ENCODE peak calls at places on chromosomes 1 and 21, in seven cellular contexts. One of them, this sample, is unnamed.

GRCh38 chr1:162178432-162178831 is 108.9 kb downstream of the NOS1AP start:
- DNase-seq in CD4-positive, alpha-beta T cell: no peak
- DNase-seq in astrocyte: no peak
- DNase-seq in transverse colon: no peak
- DNase-seq in tibial artery: no peak
- DNase-seq in esophagus squamous epithelium: no peak
- DNase-seq in colonic mucosa: no peak
- DNase-seq in this sample: no peak

GRCh38 chr1:235075955-235076308 is 52.7 kb downstream of the TOMM20 start:
- DNase-seq in CD4-positive, alpha-beta T cell: no peak
- DNase-seq in astrocyte: no peak
- DNase-seq in transverse colon: no peak
- DNase-seq in tibial artery: no peak
- DNase-seq in esophagus squamous epithelium: no peak
- DNase-seq in colonic mucosa: no peak
- DNase-seq in this sample: no peak

GRCh38 chr1:174890024-174890423 is 109.7 kb upstream of the CACYBP start:
- DNase-seq in CD4-positive, alpha-beta T cell: no peak
- DNase-seq in astrocyte: no peak
- DNase-seq in transverse colon: no peak
- DNase-seq in tibial artery: no peak
- DNase-seq in esophagus squamous epithelium: no peak
- DNase-seq in colonic mucosa: no peak
- DNase-seq in this sample: no peak

GRCh38 chr1:88890790-88891317 is 513 bp downstream of the GTF2B start:
- DNase-seq in CD4-positive, alpha-beta T cell: no peak
- DNase-seq in astrocyte: peak; percentile 39
- DNase-seq in transverse colon: peak; percentile 28
- DNase-seq in tibial artery: no peak
- DNase-seq in esophagus squamous epithelium: no peak
- DNase-seq in colonic mucosa: peak; percentile 38
- DNase-seq in this sample: no peak

GRCh38 chr1:7303554-7304347 is 467.3 kb upstream of the VAMP3 start:
- DNase-seq in CD4-positive, alpha-beta T cell: no peak
- DNase-seq in astrocyte: no peak
- DNase-seq in transverse colon: no peak
- DNase-seq in tibial artery: no peak
- DNase-seq in esophagus squamous epithelium: no peak
- DNase-seq in colonic mucosa: peak; percentile 3
- DNase-seq in this sample: no peak

GRCh38 chr1:5898266-5898665 is 94.0 kb downstream of the NPHP4 start:
- DNase-seq in CD4-positive, alpha-beta T cell: no peak
- DNase-seq in astrocyte: no peak
- DNase-seq in transverse colon: no peak
- DNase-seq in tibial artery: no peak
- DNase-seq in esophagus squamous epithelium: no peak
- DNase-seq in colonic mucosa: no peak
- DNase-seq in this sample: no peak

GRCh38 chr1:86972262-86972661 is 57.8 kb downstream of the HS2ST1 start:
- DNase-seq in CD4-positive, alpha-beta T cell: no peak
- DNase-seq in astrocyte: no peak
- DNase-seq in transverse colon: no peak
- DNase-seq in tibial artery: no peak
- DNase-seq in esophagus squamous epithelium: no peak
- DNase-seq in colonic mucosa: no peak
- DNase-seq in this sample: no peak

GRCh38 chr1:156155760-156156495 is 2.5 kb downstream of the SEMA4A start:
- DNase-seq in CD4-positive, alpha-beta T cell: no peak
- DNase-seq in astrocyte: no peak
- DNase-seq in transverse colon: no peak
- DNase-seq in tibial artery: no peak
- DNase-seq in esophagus squamous epithelium: no peak
- DNase-seq in colonic mucosa: no peak
- DNase-seq in this sample: no peak

GRCh38 chr1:9866836-9867235 is 43.1 kb upstream of the CLSTN1 start:
- DNase-seq in CD4-positive, alpha-beta T cell: no peak
- DNase-seq in astrocyte: no peak
- DNase-seq in transverse colon: no peak
- DNase-seq in tibial artery: no peak
- DNase-seq in esophagus squamous epithelium: no peak
- DNase-seq in colonic mucosa: no peak
- DNase-seq in this sample: no peak

GRCh38 chr1:12434174-12434573 is 183.8 kb downstream of the DHRS3 start:
- DNase-seq in CD4-positive, alpha-beta T cell: no peak
- DNase-seq in astrocyte: peak; percentile 95
- DNase-seq in transverse colon: peak; percentile 25
- DNase-seq in tibial artery: no peak
- DNase-seq in esophagus squamous epithelium: no peak
- DNase-seq in colonic mucosa: no peak
- DNase-seq in this sample: no peak

GRCh38 chr1:22249928-22250680 is 107.2 kb upstream of the WNT4 start:
- DNase-seq in CD4-positive, alpha-beta T cell: no peak
- DNase-seq in astrocyte: no peak
- DNase-seq in transverse colon: no peak
- DNase-seq in tibial artery: no peak
- DNase-seq in esophagus squamous epithelium: no peak
- DNase-seq in colonic mucosa: no peak
- DNase-seq in this sample: no peak

GRCh38 chr1:241985787-241986186 is 13.1 kb downstream of the MAP1LC3C start:
- DNase-seq in CD4-positive, alpha-beta T cell: no peak
- DNase-seq in astrocyte: no peak
- DNase-seq in transverse colon: peak; percentile 24
- DNase-seq in tibial artery: no peak
- DNase-seq in esophagus squamous epithelium: no peak
- DNase-seq in colonic mucosa: peak; percentile 26
- DNase-seq in this sample: no peak

GRCh38 chr21:30623362-30623761 is 2.9 kb downstream of the KRTAP20-4 start:
- DNase-seq in CD4-positive, alpha-beta T cell: no peak
- DNase-seq in astrocyte: no peak
- DNase-seq in transverse colon: no peak
- DNase-seq in tibial artery: no peak
- DNase-seq in esophagus squamous epithelium: no peak
- DNase-seq in colonic mucosa: no peak
- DNase-seq in this sample: no peak

GRCh38 chr1:201038537-201038936 is 15.0 kb upstream of the KIF21B start:
- DNase-seq in CD4-positive, alpha-beta T cell: no peak
- DNase-seq in astrocyte: no peak
- DNase-seq in transverse colon: no peak
- DNase-seq in tibial artery: no peak
- DNase-seq in esophagus squamous epithelium: no peak
- DNase-seq in colonic mucosa: no peak
- DNase-seq in this sample: no peak

GRCh38 chr21:43201491-43201890 is 32.7 kb downstream of the CRYAA start:
- DNase-seq in CD4-positive, alpha-beta T cell: no peak
- DNase-seq in astrocyte: no peak
- DNase-seq in transverse colon: no peak
- DNase-seq in tibial artery: no peak
- DNase-seq in esophagus squamous epithelium: no peak
- DNase-seq in colonic mucosa: no peak
- DNase-seq in this sample: no peak

GRCh38 chr1:4060850-4061249 is 160.8 kb upstream of the C1orf174 start:
- DNase-seq in CD4-positive, alpha-beta T cell: no peak
- DNase-seq in astrocyte: no peak
- DNase-seq in transverse colon: no peak
- DNase-seq in tibial artery: peak; percentile 52
- DNase-seq in esophagus squamous epithelium: no peak
- DNase-seq in colonic mucosa: no peak
- DNase-seq in this sample: no peak

GRCh38 chr1:227891223-227891954 is 56.3 kb downstream of the WNT9A start:
- DNase-seq in CD4-positive, alpha-beta T cell: no peak
- DNase-seq in astrocyte: no peak
- DNase-seq in transverse colon: peak; percentile 3
- DNase-seq in tibial artery: peak; percentile 48
- DNase-seq in esophagus squamous epithelium: no peak
- DNase-seq in colonic mucosa: peak; percentile 17
- DNase-seq in this sample: no peak

GRCh38 chr1:209601809-209602657 is 18.5 kb downstream of the CAMK1G start:
- DNase-seq in CD4-positive, alpha-beta T cell: no peak
- DNase-seq in astrocyte: peak; percentile 16
- DNase-seq in transverse colon: peak; percentile 35
- DNase-seq in tibial artery: no peak
- DNase-seq in esophagus squamous epithelium: no peak
- DNase-seq in colonic mucosa: no peak
- DNase-seq in this sample: no peak

GRCh38 chr1:209046935-209047334 is 536.6 kb upstream of the CAMK1G start:
- DNase-seq in CD4-positive, alpha-beta T cell: no peak
- DNase-seq in astrocyte: no peak
- DNase-seq in transverse colon: no peak
- DNase-seq in tibial artery: no peak
- DNase-seq in esophagus squamous epithelium: no peak
- DNase-seq in colonic mucosa: no peak
- DNase-seq in this sample: no peak

GRCh38 chr1:27349784-27350672 is 8.2 kb downstream of the SYTL1 start:
- DNase-seq in CD4-positive, alpha-beta T cell: no peak
- DNase-seq in astrocyte: peak; percentile 66
- DNase-seq in transverse colon: peak; percentile 72
- DNase-seq in tibial artery: no peak
- DNase-seq in esophagus squamous epithelium: no peak
- DNase-seq in colonic mucosa: peak; percentile 74
- DNase-seq in this sample: no peak

GRCh38 chr1:41862411-41863221 is 56.1 kb downstream of the HIVEP3 start:
- DNase-seq in CD4-positive, alpha-beta T cell: no peak
- DNase-seq in astrocyte: peak; percentile 98
- DNase-seq in transverse colon: no peak
- DNase-seq in tibial artery: no peak
- DNase-seq in esophagus squamous epithelium: no peak
- DNase-seq in colonic mucosa: no peak
- DNase-seq in this sample: no peak

GRCh38 chr1:205528887-205529825 is 24.7 kb downstream of the CDK18 start:
- DNase-seq in CD4-positive, alpha-beta T cell: peak; percentile 82
- DNase-seq in astrocyte: no peak
- DNase-seq in transverse colon: peak; percentile 85
- DNase-seq in tibial artery: peak; percentile 82
- DNase-seq in esophagus squamous epithelium: peak; percentile 23
- DNase-seq in colonic mucosa: peak; percentile 91
- DNase-seq in this sample: peak; percentile 81

GRCh38 chr1:24996983-24997893 is 67.2 kb upstream of the RUNX3 start:
- DNase-seq in CD4-positive, alpha-beta T cell: no peak
- DNase-seq in astrocyte: no peak
- DNase-seq in transverse colon: no peak
- DNase-seq in tibial artery: no peak
- DNase-seq in esophagus squamous epithelium: no peak
- DNase-seq in colonic mucosa: no peak
- DNase-seq in this sample: no peak

GRCh38 chr1:74392848-74393247 is 119.6 kb downstream of the LRRC53 start:
- DNase-seq in CD4-positive, alpha-beta T cell: no peak
- DNase-seq in astrocyte: no peak
- DNase-seq in transverse colon: no peak
- DNase-seq in tibial artery: no peak
- DNase-seq in esophagus squamous epithelium: no peak
- DNase-seq in colonic mucosa: no peak
- DNase-seq in this sample: no peak

GRCh38 chr1:115432061-115432460 is 94.0 kb upstream of the NGF start:
- DNase-seq in CD4-positive, alpha-beta T cell: no peak
- DNase-seq in astrocyte: peak; percentile 44
- DNase-seq in transverse colon: no peak
- DNase-seq in tibial artery: no peak
- DNase-seq in esophagus squamous epithelium: no peak
- DNase-seq in colonic mucosa: no peak
- DNase-seq in this sample: no peak

GRCh38 chr1:118989878-118990378 is 1.8 kb upstream of the TBX15 start:
- DNase-seq in CD4-positive, alpha-beta T cell: no peak
- DNase-seq in astrocyte: no peak
- DNase-seq in transverse colon: no peak
- DNase-seq in tibial artery: peak; percentile 79
- DNase-seq in esophagus squamous epithelium: no peak
- DNase-seq in colonic mucosa: no peak
- DNase-seq in this sample: no peak

GRCh38 chr1:118987431-118988185 is 535 bp downstream of the TBX15 start:
- DNase-seq in CD4-positive, alpha-beta T cell: no peak
- DNase-seq in astrocyte: no peak
- DNase-seq in transverse colon: no peak
- DNase-seq in tibial artery: peak; percentile 78
- DNase-seq in esophagus squamous epithelium: no peak
- DNase-seq in colonic mucosa: no peak
- DNase-seq in this sample: no peak

GRCh38 chr1:118988186-118989005 is at the start of gene TBX15:
- DNase-seq in CD4-positive, alpha-beta T cell: no peak
- DNase-seq in astrocyte: no peak
- DNase-seq in transverse colon: no peak
- DNase-seq in tibial artery: peak; percentile 91
- DNase-seq in esophagus squamous epithelium: no peak
- DNase-seq in colonic mucosa: no peak
- DNase-seq in this sample: no peak

GRCh38 chr1:118990513-118991131 is 2.5 kb upstream of the TBX15 start:
- DNase-seq in CD4-positive, alpha-beta T cell: no peak
- DNase-seq in astrocyte: no peak
- DNase-seq in transverse colon: no peak
- DNase-seq in tibial artery: peak; percentile 47
- DNase-seq in esophagus squamous epithelium: no peak
- DNase-seq in colonic mucosa: no peak
- DNase-seq in this sample: no peak

GRCh38 chr1:118989006-118989736 is 1.0 kb upstream of the TBX15 start:
- DNase-seq in CD4-positive, alpha-beta T cell: no peak
- DNase-seq in astrocyte: no peak
- DNase-seq in transverse colon: no peak
- DNase-seq in tibial artery: peak; percentile 77
- DNase-seq in esophagus squamous epithelium: no peak
- DNase-seq in colonic mucosa: no peak
- DNase-seq in this sample: no peak
- H3K9me3 ChIP-seq in CD4-positive, alpha-beta T cell: peaks cover 8% of the 10 kb centered on the region
- H3K9me3 ChIP-seq in astrocyte: peaks cover 4% of the 10 kb centered on the region
- H3K9me3 ChIP-seq in transverse colon: no peaks in the 10 kb centered on the region
- H3K9me3 ChIP-seq in tibial artery: no peaks in the 10 kb centered on the region
- H3K9me3 ChIP-seq in esophagus squamous epithelium: no peaks in the 10 kb centered on the region
- H3K9me3 ChIP-seq in colonic mucosa: no peaks in the 10 kb centered on the region
- H3K9me3 ChIP-seq in this sample: no peaks in the 10 kb centered on the region

GRCh38 chr1:158638905-158639304 is 33.8 kb downstream of the OR10Z1 start:
- DNase-seq in CD4-positive, alpha-beta T cell: no peak
- DNase-seq in astrocyte: no peak
- DNase-seq in transverse colon: no peak
- DNase-seq in tibial artery: no peak
- DNase-seq in esophagus squamous epithelium: no peak
- DNase-seq in colonic mucosa: no peak
- DNase-seq in this sample: no peak
- H3K9me3 ChIP-seq in CD4-positive, alpha-beta T cell: no peaks in the 10 kb centered on the region
- H3K9me3 ChIP-seq in astrocyte: no peaks in the 10 kb centered on the region
- H3K9me3 ChIP-seq in transverse colon: no peaks in the 10 kb centered on the region
- H3K9me3 ChIP-seq in tibial artery: no peaks in the 10 kb centered on the region
- H3K9me3 ChIP-seq in esophagus squamous epithelium: no peaks in the 10 kb centered on the region
- H3K9me3 ChIP-seq in colonic mucosa: no peaks in the 10 kb centered on the region
- H3K9me3 ChIP-seq in this sample: no peaks in the 10 kb centered on the region

DNA sequence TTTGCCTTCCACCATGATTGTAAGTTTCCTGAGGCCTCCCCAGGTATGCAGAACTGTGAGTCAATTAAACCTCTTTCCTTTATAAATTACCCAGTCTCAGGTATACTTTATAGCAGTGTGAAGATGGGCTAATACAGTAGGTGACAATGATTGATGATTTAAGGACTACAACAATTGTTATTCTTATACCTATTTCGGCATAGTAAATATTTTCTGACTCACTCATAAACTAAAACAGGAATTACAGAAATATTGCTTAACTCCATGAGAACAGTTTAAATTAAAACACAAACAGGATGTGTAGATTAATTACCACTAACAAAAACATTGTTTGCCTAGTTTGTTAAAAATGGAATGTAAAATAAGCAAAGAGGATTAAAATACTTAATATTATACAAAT is 839.9 kb downstream of the LTN1 start:
- DNase-seq in CD4-positive, alpha-beta T cell: no peak
- DNase-seq in astrocyte: no peak
- DNase-seq in transverse colon: no peak
- DNase-seq in tibial artery: no peak
- DNase-seq in esophagus squamous epithelium: no peak
- DNase-seq in colonic mucosa: no peak
- DNase-seq in this sample: no peak
- H3K9me3 ChIP-seq in CD4-positive, alpha-beta T cell: no peaks in the 10 kb centered on the region
- H3K9me3 ChIP-seq in astrocyte: no peaks in the 10 kb centered on the region
- H3K9me3 ChIP-seq in transverse colon: no peaks in the 10 kb centered on the region
- H3K9me3 ChIP-seq in tibial artery: no peaks in the 10 kb centered on the region
- H3K9me3 ChIP-seq in esophagus squamous epithelium: no peaks in the 10 kb centered on the region
- H3K9me3 ChIP-seq in colonic mucosa: no peaks in the 10 kb centered on the region
- H3K9me3 ChIP-seq in this sample: peaks cover 3% of the 10 kb centered on the region

GRCh38 chr1:2861143-2861987 is 59.9 kb upstream of the TTC34 start:
- DNase-seq in CD4-positive, alpha-beta T cell: no peak
- DNase-seq in astrocyte: no peak
- DNase-seq in transverse colon: no peak
- DNase-seq in tibial artery: no peak
- DNase-seq in esophagus squamous epithelium: no peak
- DNase-seq in colonic mucosa: no peak
- DNase-seq in this sample: no peak
- H3K9me3 ChIP-seq in CD4-positive, alpha-beta T cell: no peaks in the 10 kb centered on the region
- H3K9me3 ChIP-seq in astrocyte: peaks cover 3% of the 10 kb centered on the region
- H3K9me3 ChIP-seq in transverse colon: no peaks in the 10 kb centered on the region
- H3K9me3 ChIP-seq in tibial artery: no peaks in the 10 kb centered on the region
- H3K9me3 ChIP-seq in esophagus squamous epithelium: no peaks in the 10 kb centered on the region
- H3K9me3 ChIP-seq in colonic mucosa: no peaks in the 10 kb centered on the region
- H3K9me3 ChIP-seq in this sample: no peaks in the 10 kb centered on the region